ENCODE peak calls at places on chromosomes 7 and 10, in nine cellular contexts. One of them, this sample, is unnamed.

GRCh38 chr7:70725448-70725847 is 406.5 kb upstream of the GALNT17 start:
- DNase-seq in amygdala: no peak
- DNase-seq in lower lobe of right lung: no peak
- DNase-seq in fibroblast of the conjunctiva: no peak
- DNase-seq in ecto neural progenitor cell: no peak
- DNase-seq in tibial nerve: no peak
- DNase-seq in HuH-7.5: no peak
- DNase-seq in posterior cingulate gyrus: no peak
- DNase-seq in activated naive CD4-positive, alpha-beta T cell treated with anti-CD3 and anti-CD28 coated beads, Interleukin-2, amount 10 ng/mL, durations not matched to agents 7 days and 5 days: no peak
- DNase-seq in this sample: no peak

GRCh38 chr10:92972066-92972870 is 88.3 kb upstream of the CYP26C1 start:
- DNase-seq in amygdala: no peak
- DNase-seq in lower lobe of right lung: no peak
- DNase-seq in fibroblast of the conjunctiva: peak
- DNase-seq in ecto neural progenitor cell: no peak
- DNase-seq in tibial nerve: no peak
- DNase-seq in HuH-7.5: peak
- DNase-seq in posterior cingulate gyrus: no peak
- DNase-seq in activated naive CD4-positive, alpha-beta T cell treated with anti-CD3 and anti-CD28 coated beads, Interleukin-2, amount 10 ng/mL, durations not matched to agents 7 days and 5 days: no peak
- DNase-seq in this sample: no peak

GRCh38 chr7:288671-289101 is 1.3 kb upstream of the FOXL3 start:
- DNase-seq in amygdala: no peak
- DNase-seq in lower lobe of right lung: peak
- DNase-seq in fibroblast of the conjunctiva: no peak
- DNase-seq in ecto neural progenitor cell: no peak
- DNase-seq in tibial nerve: no peak
- DNase-seq in HuH-7.5: no peak
- DNase-seq in posterior cingulate gyrus: no peak
- DNase-seq in activated naive CD4-positive, alpha-beta T cell treated with anti-CD3 and anti-CD28 coated beads, Interleukin-2, amount 10 ng/mL, durations not matched to agents 7 days and 5 days: peak
- DNase-seq in this sample: no peak

GRCh38 chr7:16753932-16754571 is 497 bp downstream of the TSPAN13 start:
- DNase-seq in amygdala: no peak
- DNase-seq in lower lobe of right lung: peak
- DNase-seq in fibroblast of the conjunctiva: no peak
- DNase-seq in ecto neural progenitor cell: peak
- DNase-seq in tibial nerve: no peak
- DNase-seq in HuH-7.5: peak
- DNase-seq in posterior cingulate gyrus: peak
- DNase-seq in activated naive CD4-positive, alpha-beta T cell treated with anti-CD3 and anti-CD28 coated beads, Interleukin-2, amount 10 ng/mL, durations not matched to agents 7 days and 5 days: peak
- DNase-seq in this sample: peak

GRCh38 chr7:50664937-50665336 is 99.7 kb upstream of the DDC start:
- DNase-seq in amygdala: no peak
- DNase-seq in lower lobe of right lung: no peak
- DNase-seq in fibroblast of the conjunctiva: no peak
- DNase-seq in ecto neural progenitor cell: no peak
- DNase-seq in tibial nerve: no peak
- DNase-seq in HuH-7.5: no peak
- DNase-seq in posterior cingulate gyrus: no peak
- DNase-seq in activated naive CD4-positive, alpha-beta T cell treated with anti-CD3 and anti-CD28 coated beads, Interleukin-2, amount 10 ng/mL, durations not matched to agents 7 days and 5 days: no peak
- DNase-seq in this sample: no peak

GRCh38 chr10:96230527-96230926 is 40.8 kb downstream of the BLNK start:
- DNase-seq in amygdala: no peak
- DNase-seq in lower lobe of right lung: no peak
- DNase-seq in fibroblast of the conjunctiva: no peak
- DNase-seq in ecto neural progenitor cell: no peak
- DNase-seq in tibial nerve: no peak
- DNase-seq in HuH-7.5: no peak
- DNase-seq in posterior cingulate gyrus: no peak
- DNase-seq in activated naive CD4-positive, alpha-beta T cell treated with anti-CD3 and anti-CD28 coated beads, Interleukin-2, amount 10 ng/mL, durations not matched to agents 7 days and 5 days: no peak
- DNase-seq in this sample: no peak

GRCh38 chr10:69757553-69758309 is 44.0 kb upstream of the COL13A1 start:
- DNase-seq in amygdala: peak
- DNase-seq in lower lobe of right lung: no peak
- DNase-seq in fibroblast of the conjunctiva: peak
- DNase-seq in ecto neural progenitor cell: no peak
- DNase-seq in tibial nerve: no peak
- DNase-seq in HuH-7.5: no peak
- DNase-seq in posterior cingulate gyrus: no peak
- DNase-seq in activated naive CD4-positive, alpha-beta T cell treated with anti-CD3 and anti-CD28 coated beads, Interleukin-2, amount 10 ng/mL, durations not matched to agents 7 days and 5 days: no peak
- DNase-seq in this sample: no peak

GRCh38 chr10:71725998-71726672 is 6.6 kb upstream of the C10orf105 start:
- DNase-seq in amygdala: no peak
- DNase-seq in lower lobe of right lung: no peak
- DNase-seq in fibroblast of the conjunctiva: no peak
- DNase-seq in ecto neural progenitor cell: no peak
- DNase-seq in tibial nerve: no peak
- DNase-seq in HuH-7.5: peak
- DNase-seq in posterior cingulate gyrus: no peak
- DNase-seq in activated naive CD4-positive, alpha-beta T cell treated with anti-CD3 and anti-CD28 coated beads, Interleukin-2, amount 10 ng/mL, durations not matched to agents 7 days and 5 days: peak
- DNase-seq in this sample: no peak

GRCh38 chr7:2680256-2680655 is 7.7 kb upstream of the AMZ1 start:
- DNase-seq in amygdala: no peak
- DNase-seq in lower lobe of right lung: no peak
- DNase-seq in fibroblast of the conjunctiva: no peak
- DNase-seq in ecto neural progenitor cell: no peak
- DNase-seq in tibial nerve: no peak
- DNase-seq in HuH-7.5: no peak
- DNase-seq in posterior cingulate gyrus: no peak
- DNase-seq in activated naive CD4-positive, alpha-beta T cell treated with anti-CD3 and anti-CD28 coated beads, Interleukin-2, amount 10 ng/mL, durations not matched to agents 7 days and 5 days: no peak
- DNase-seq in this sample: no peak

GRCh38 chr10:101827919-101828600 is 9.8 kb upstream of the OGA start:
- DNase-seq in amygdala: no peak
- DNase-seq in lower lobe of right lung: peak
- DNase-seq in fibroblast of the conjunctiva: no peak
- DNase-seq in ecto neural progenitor cell: no peak
- DNase-seq in tibial nerve: no peak
- DNase-seq in HuH-7.5: no peak
- DNase-seq in posterior cingulate gyrus: no peak
- DNase-seq in activated naive CD4-positive, alpha-beta T cell treated with anti-CD3 and anti-CD28 coated beads, Interleukin-2, amount 10 ng/mL, durations not matched to agents 7 days and 5 days: no peak
- DNase-seq in this sample: no peak

GRCh38 chr10:113322843-113323242 is 230.0 kb upstream of the HABP2 start:
- DNase-seq in amygdala: no peak
- DNase-seq in lower lobe of right lung: peak
- DNase-seq in fibroblast of the conjunctiva: no peak
- DNase-seq in ecto neural progenitor cell: no peak
- DNase-seq in tibial nerve: no peak
- DNase-seq in HuH-7.5: no peak
- DNase-seq in posterior cingulate gyrus: no peak
- DNase-seq in activated naive CD4-positive, alpha-beta T cell treated with anti-CD3 and anti-CD28 coated beads, Interleukin-2, amount 10 ng/mL, durations not matched to agents 7 days and 5 days: no peak
- DNase-seq in this sample: no peak

GRCh38 chr10:22363305-22363704 is 18.0 kb downstream of the SPAG6 start:
- DNase-seq in amygdala: no peak
- DNase-seq in lower lobe of right lung: no peak
- DNase-seq in fibroblast of the conjunctiva: no peak
- DNase-seq in ecto neural progenitor cell: no peak
- DNase-seq in tibial nerve: no peak
- DNase-seq in HuH-7.5: no peak
- DNase-seq in posterior cingulate gyrus: no peak
- DNase-seq in activated naive CD4-positive, alpha-beta T cell treated with anti-CD3 and anti-CD28 coated beads, Interleukin-2, amount 10 ng/mL, durations not matched to agents 7 days and 5 days: no peak
- DNase-seq in this sample: no peak

GRCh38 chr7:135664046-135664589 is 1.8 kb downstream of the STMP1 start:
- DNase-seq in amygdala: no peak
- DNase-seq in lower lobe of right lung: no peak
- DNase-seq in fibroblast of the conjunctiva: no peak
- DNase-seq in ecto neural progenitor cell: no peak
- DNase-seq in tibial nerve: no peak
- DNase-seq in HuH-7.5: no peak
- DNase-seq in posterior cingulate gyrus: no peak
- DNase-seq in activated naive CD4-positive, alpha-beta T cell treated with anti-CD3 and anti-CD28 coated beads, Interleukin-2, amount 10 ng/mL, durations not matched to agents 7 days and 5 days: no peak
- DNase-seq in this sample: no peak

GRCh38 chr7:100483101-100483727 is 513 bp upstream of the NYAP1 start:
- DNase-seq in amygdala: no peak
- DNase-seq in lower lobe of right lung: peak
- DNase-seq in fibroblast of the conjunctiva: no peak
- DNase-seq in ecto neural progenitor cell: peak
- DNase-seq in tibial nerve: no peak
- DNase-seq in HuH-7.5: peak
- DNase-seq in posterior cingulate gyrus: peak
- DNase-seq in activated naive CD4-positive, alpha-beta T cell treated with anti-CD3 and anti-CD28 coated beads, Interleukin-2, amount 10 ng/mL, durations not matched to agents 7 days and 5 days: peak
- DNase-seq in this sample: no peak

GRCh38 chr10:86266446-86267242 is 100.0 kb downstream of the GRID1 start:
- DNase-seq in amygdala: no peak
- DNase-seq in lower lobe of right lung: no peak
- DNase-seq in fibroblast of the conjunctiva: no peak
- DNase-seq in ecto neural progenitor cell: peak
- DNase-seq in tibial nerve: no peak
- DNase-seq in HuH-7.5: no peak
- DNase-seq in posterior cingulate gyrus: no peak
- DNase-seq in activated naive CD4-positive, alpha-beta T cell treated with anti-CD3 and anti-CD28 coated beads, Interleukin-2, amount 10 ng/mL, durations not matched to agents 7 days and 5 days: no peak
- DNase-seq in this sample: no peak

GRCh38 chr7:128041203-128041602 is 10.0 kb upstream of the LRRC4 start:
- DNase-seq in amygdala: no peak
- DNase-seq in lower lobe of right lung: no peak
- DNase-seq in fibroblast of the conjunctiva: peak
- DNase-seq in ecto neural progenitor cell: no peak
- DNase-seq in tibial nerve: no peak
- DNase-seq in HuH-7.5: no peak
- DNase-seq in posterior cingulate gyrus: no peak
- DNase-seq in activated naive CD4-positive, alpha-beta T cell treated with anti-CD3 and anti-CD28 coated beads, Interleukin-2, amount 10 ng/mL, durations not matched to agents 7 days and 5 days: no peak
- DNase-seq in this sample: peak

GRCh38 chr7:38694326-38694725 is 63.2 kb upstream of the AMPH start:
- DNase-seq in amygdala: no peak
- DNase-seq in lower lobe of right lung: no peak
- DNase-seq in fibroblast of the conjunctiva: no peak
- DNase-seq in ecto neural progenitor cell: no peak
- DNase-seq in tibial nerve: no peak
- DNase-seq in HuH-7.5: no peak
- DNase-seq in posterior cingulate gyrus: no peak
- DNase-seq in activated naive CD4-positive, alpha-beta T cell treated with anti-CD3 and anti-CD28 coated beads, Interleukin-2, amount 10 ng/mL, durations not matched to agents 7 days and 5 days: no peak
- DNase-seq in this sample: no peak

GRCh38 chr7:53326634-53327033 is 291.2 kb downstream of the POM121L12 start:
- DNase-seq in amygdala: no peak
- DNase-seq in lower lobe of right lung: no peak
- DNase-seq in fibroblast of the conjunctiva: no peak
- DNase-seq in ecto neural progenitor cell: no peak
- DNase-seq in tibial nerve: no peak
- DNase-seq in HuH-7.5: no peak
- DNase-seq in posterior cingulate gyrus: no peak
- DNase-seq in activated naive CD4-positive, alpha-beta T cell treated with anti-CD3 and anti-CD28 coated beads, Interleukin-2, amount 10 ng/mL, durations not matched to agents 7 days and 5 days: no peak
- DNase-seq in this sample: no peak

GRCh38 chr7:106844286-106844997 is 20.6 kb upstream of the PIK3CG start:
- DNase-seq in amygdala: no peak
- DNase-seq in lower lobe of right lung: no peak
- DNase-seq in fibroblast of the conjunctiva: no peak
- DNase-seq in ecto neural progenitor cell: peak
- DNase-seq in tibial nerve: no peak
- DNase-seq in HuH-7.5: no peak
- DNase-seq in posterior cingulate gyrus: no peak
- DNase-seq in activated naive CD4-positive, alpha-beta T cell treated with anti-CD3 and anti-CD28 coated beads, Interleukin-2, amount 10 ng/mL, durations not matched to agents 7 days and 5 days: no peak
- DNase-seq in this sample: no peak

GRCh38 chr7:122767339-122767738 is 64.6 kb upstream of the RNF148 start:
- DNase-seq in amygdala: no peak
- DNase-seq in lower lobe of right lung: no peak
- DNase-seq in fibroblast of the conjunctiva: no peak
- DNase-seq in ecto neural progenitor cell: no peak
- DNase-seq in tibial nerve: no peak
- DNase-seq in HuH-7.5: no peak
- DNase-seq in posterior cingulate gyrus: no peak
- DNase-seq in activated naive CD4-positive, alpha-beta T cell treated with anti-CD3 and anti-CD28 coated beads, Interleukin-2, amount 10 ng/mL, durations not matched to agents 7 days and 5 days: no peak
- DNase-seq in this sample: no peak